ENCODE peak calls at places on chromosomes 6 and 20, in five cellular contexts. A, V, I, K and Y are unnamed samples.

GRCh38 chr20:59835448-59836395 is 97.7 kb downstream of the SYCP2 start:
- DNase-seq in V (peak; percentile 91), A (no peak), I (peak; percentile 86), K (peak; percentile 38), Y (peak; percentile 68)

GRCh38 chr6:119215885-119216590 is 133.5 kb downstream of the MAN1A1 start:
- DNase-seq in K (no peak), I (no peak), A (no peak), V (no peak), Y (no peak)

GRCh38 chr6:20200761-20201160 is 11.5 kb downstream of the MBOAT1 start:
- DNase-seq in I (no peak), V (no peak), K (no peak), A (no peak), Y (no peak)

GRCh38 chr20:39050555-39050902 is 88.4 kb downstream of the DHX35 start:
- DNase-seq in A (no peak), I (no peak), V (no peak), K (no peak), Y (no peak)

GRCh38 chr6:38612386-38612965 is 27.3 kb downstream of the BTBD9 start:
- DNase-seq in K (peak; percentile 82), A (no peak), I (no peak), V (no peak), Y (peak; percentile 10)

GRCh38 chr6:3776881-3777507 is 25.5 kb upstream of the PXDC1 start:
- DNase-seq in A (no peak), I (peak; percentile 41), V (no peak), K (no peak), Y (no peak)

GRCh38 chr6:100296810-100297544 is 167.7 kb downstream of the SIM1 start:
- DNase-seq in I (no peak), V (peak; percentile 66), A (peak; percentile 74), K (peak; percentile 91), Y (peak; percentile 85)

GRCh38 chr20:32709528-32710121 is 33.6 kb downstream of the COMMD7 start:
- DNase-seq in A (no peak), K (peak; percentile 19), V (no peak), I (no peak), Y (no peak)

GRCh38 chr6:158290659-158291058 is 21.6 kb upstream of the TULP4 start:
- DNase-seq in A (no peak), I (no peak), K (no peak), V (no peak), Y (no peak)

GRCh38 chr6:139708342-139709199 is 334.1 kb upstream of the CITED2 start:
- DNase-seq in I (peak; percentile 28), V (peak; percentile 51), A (no peak), K (peak; percentile 96), Y (peak; percentile 36)

GRCh38 chr20:52127309-52127708 is 64.3 kb downstream of the ZFP64 start:
- DNase-seq in K (no peak), V (no peak), I (no peak), A (no peak), Y (no peak)

DNA sequence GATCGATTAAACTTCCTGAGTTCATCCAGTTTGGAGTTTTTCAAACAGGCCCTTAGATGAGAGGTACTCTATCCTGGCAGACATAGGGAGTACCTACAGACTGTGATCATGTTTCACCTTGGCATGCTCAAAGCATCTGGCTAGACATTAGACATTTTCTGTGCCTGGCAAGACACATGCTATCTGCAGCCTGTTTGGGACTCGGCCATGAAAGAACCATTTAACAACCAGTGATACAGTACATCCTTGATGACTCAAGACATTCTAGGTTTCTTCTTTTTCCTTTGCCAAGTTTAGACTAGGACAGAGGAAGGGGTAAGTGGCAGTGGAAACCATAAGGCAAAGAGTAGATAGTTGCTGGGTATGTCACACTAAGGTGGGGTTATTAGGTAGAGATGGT is 15.4 kb upstream of the PAQR8 start:
- DNase-seq in V (peak; percentile 66), A (no peak), K (peak; percentile 14), I (no peak), Y (peak; percentile 32)
- TF ChIP-seq EZH2 in V (no peak), A (no peak), K (no peak), I (no peak), Y (no peak)

GRCh38 chr20:21704408-21705385 is 767 bp upstream of the PAX1 start:
- DNase-seq in A (no peak), V (no peak), I (peak; percentile 35), K (no peak), Y (no peak)
- TF ChIP-seq EZH2 in A (no peak), V (no peak), I (peak; percentile 91), K (no peak), Y (no peak)

DNA sequence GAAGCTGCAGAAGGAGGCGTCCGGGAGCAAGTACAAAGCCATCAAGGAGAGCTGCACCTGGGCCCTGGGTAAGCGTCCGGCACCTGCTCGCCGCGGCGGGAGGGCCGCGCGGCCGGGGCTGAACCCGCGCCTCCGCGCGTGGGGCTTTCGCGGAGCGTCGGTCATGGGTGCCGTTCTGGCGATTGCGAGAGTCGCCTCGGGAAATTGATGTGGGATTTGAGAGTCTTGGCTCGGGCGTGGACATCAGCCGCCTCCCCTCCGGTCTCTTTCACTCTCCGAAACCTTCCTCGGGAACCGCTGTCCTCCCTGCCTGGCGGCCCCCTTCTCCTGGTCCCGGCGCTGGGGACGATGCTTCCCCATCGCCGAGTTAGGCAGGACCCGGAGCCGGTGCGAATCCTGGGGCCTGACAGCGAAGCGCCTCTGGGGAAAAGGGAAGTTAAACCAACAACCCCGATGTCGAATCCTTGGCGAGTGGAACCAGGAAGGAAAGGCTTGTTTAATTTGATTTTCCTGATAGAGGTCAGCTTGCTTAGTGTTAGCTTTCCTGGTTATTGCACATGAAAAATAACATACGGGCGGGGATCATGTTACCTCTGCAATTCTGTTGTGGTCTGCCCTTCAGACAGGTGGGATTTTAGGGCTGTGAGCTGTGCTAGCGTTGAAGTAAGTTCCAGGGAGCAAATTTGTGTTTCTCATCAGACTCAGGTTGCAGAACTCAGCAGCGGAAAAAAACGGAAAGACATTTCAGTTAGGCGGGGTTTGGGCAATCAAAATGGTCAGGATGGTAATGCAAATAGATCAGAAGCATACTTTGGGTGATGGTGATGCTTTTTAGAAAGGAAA is 586 bp downstream of the ARFGEF3 start:
- DNase-seq in V (peak; percentile 19), K (peak; percentile 4), A (no peak), I (peak; percentile 65), Y (no peak)
- TF ChIP-seq EZH2 in V (no peak), K (peak; percentile 78), A (no peak), I (peak; percentile 59), Y (peak; percentile 18)

DNA sequence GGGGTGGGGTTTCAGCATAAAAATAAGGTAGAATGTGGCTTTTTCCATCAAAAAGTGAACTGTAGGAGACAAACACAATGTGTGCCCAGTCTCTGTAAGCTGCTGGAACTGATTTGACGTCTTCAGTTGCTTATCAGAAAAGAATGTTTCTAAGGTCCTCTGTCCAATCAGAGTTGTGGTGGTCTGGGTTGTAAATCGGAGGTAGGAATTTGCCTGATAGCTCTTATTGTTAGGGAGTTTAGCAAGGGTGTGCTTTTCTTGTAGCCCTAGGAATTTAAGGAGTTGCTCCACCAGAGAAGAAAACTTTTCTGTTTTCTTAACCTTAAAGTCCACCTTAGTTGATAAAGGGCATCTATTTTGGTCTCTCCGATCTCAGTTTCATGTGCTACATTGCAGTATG is 10.4 kb upstream of the SSTR4 start:
- DNase-seq in K (no peak), A (no peak), I (no peak), V (no peak), Y (no peak)
- TF ChIP-seq EZH2 in K (no peak), A (no peak), I (no peak), V (no peak), Y (no peak)